ENCODE peak calls at places on chromosome 16, in five cellular contexts. E, B, Y, J and R are unnamed samples.

GRCh38 chr16:55488306-55488705 is 9.3 kb downstream of the MMP2 start:
- DNase-seq in J (no peak), Y (no peak), B (peak), E (no peak), R (no peak)

GRCh38 chr16:27646811-27647210 is 96.9 kb downstream of the KATNIP start:
- DNase-seq in J (no peak), E (no peak), B (peak), Y (no peak), R (no peak)

GRCh38 chr16:1363501-1364041 is 11.8 kb downstream of the GNPTG start:
- DNase-seq in E (peak), Y (peak), J (no peak), B (peak), R (no peak)

GRCh38 chr16:88978608-88979346 is 1.8 kb upstream of the CBFA2T3 start:
- DNase-seq in B (no peak), E (peak), J (no peak), Y (no peak), R (no peak)

GRCh38 chr16:14357328-14357727 is 272.7 kb downstream of the PARN start:
- DNase-seq in B (no peak), Y (no peak), J (no peak), E (no peak), R (no peak)

GRCh38 chr16:53022374-53022773 is 30.3 kb downstream of the CHD9NB start:
- DNase-seq in B (peak), Y (peak), J (no peak), E (peak), R (no peak)

GRCh38 chr16:20884240-20884556 is 16.0 kb downstream of the DCUN1D3 start:
- DNase-seq in E (peak), B (peak), J (no peak), Y (no peak), R (no peak)

GRCh38 chr16:17392127-17392856 is 78.5 kb downstream of the XYLT1 start:
- DNase-seq in E (no peak), B (no peak), Y (no peak), J (no peak), R (no peak)

GRCh38 chr16:70601576-70602575 is 44.5 kb upstream of the IL34 start:
- DNase-seq in J (no peak), B (no peak), E (no peak), Y (no peak), R (no peak)

GRCh38 chr16:85624646-85625045 is 11.5 kb downstream of the GSE1 start:
- DNase-seq in J (no peak), E (no peak), B (no peak), Y (no peak), R (no peak)

GRCh38 chr16:81614654-81615359 is 164.3 kb upstream of the PLCG2 start:
- DNase-seq in B (no peak), E (no peak), J (no peak), Y (no peak), R (no peak)

GRCh38 chr16:75496546-75496945 is 1.3 kb upstream of the CHST6 start:
- DNase-seq in J (no peak), E (no peak), Y (no peak), B (no peak), R (no peak)

GRCh38 chr16:22771551-22771950 is 42.4 kb upstream of the HS3ST2 start:
- DNase-seq in E (no peak), B (no peak), J (no peak), Y (no peak), R (no peak)

GRCh38 chr16:6897910-6898475 is 434.7 kb upstream of the RBFOX1 start:
- DNase-seq in J (no peak), E (no peak), B (no peak), Y (no peak), R (no peak)

GRCh38 chr16:12184419-12184831 is 207.9 kb downstream of the SNX29 start:
- DNase-seq in B (no peak), Y (no peak), E (no peak), J (no peak), R (peak)

GRCh38 chr16:29925173-29925804 is 737 bp downstream of the KCTD13 start:
- DNase-seq in E (no peak), Y (no peak), B (peak), J (no peak), R (no peak)

GRCh38 chr16:75234856-75235696 is 16.3 kb downstream of the CTRB1 start:
- DNase-seq in B (no peak), Y (no peak), J (no peak), E (no peak), R (no peak)

GRCh38 chr16:12291989-12292759 is 315.6 kb downstream of the SNX29 start:
- DNase-seq in E (no peak), B (no peak), Y (no peak), J (no peak), R (no peak)

GRCh38 chr16:57984443-57985203 is 13.7 kb upstream of the CNGB1 start:
- DNase-seq in E (peak), Y (no peak), B (peak), J (peak), R (peak)

GRCh38 chr16:62256406-62256805 is 220.2 kb upstream of the CDH8 start:
- DNase-seq in Y (no peak), J (no peak), B (peak), E (no peak), R (no peak)

DNA sequence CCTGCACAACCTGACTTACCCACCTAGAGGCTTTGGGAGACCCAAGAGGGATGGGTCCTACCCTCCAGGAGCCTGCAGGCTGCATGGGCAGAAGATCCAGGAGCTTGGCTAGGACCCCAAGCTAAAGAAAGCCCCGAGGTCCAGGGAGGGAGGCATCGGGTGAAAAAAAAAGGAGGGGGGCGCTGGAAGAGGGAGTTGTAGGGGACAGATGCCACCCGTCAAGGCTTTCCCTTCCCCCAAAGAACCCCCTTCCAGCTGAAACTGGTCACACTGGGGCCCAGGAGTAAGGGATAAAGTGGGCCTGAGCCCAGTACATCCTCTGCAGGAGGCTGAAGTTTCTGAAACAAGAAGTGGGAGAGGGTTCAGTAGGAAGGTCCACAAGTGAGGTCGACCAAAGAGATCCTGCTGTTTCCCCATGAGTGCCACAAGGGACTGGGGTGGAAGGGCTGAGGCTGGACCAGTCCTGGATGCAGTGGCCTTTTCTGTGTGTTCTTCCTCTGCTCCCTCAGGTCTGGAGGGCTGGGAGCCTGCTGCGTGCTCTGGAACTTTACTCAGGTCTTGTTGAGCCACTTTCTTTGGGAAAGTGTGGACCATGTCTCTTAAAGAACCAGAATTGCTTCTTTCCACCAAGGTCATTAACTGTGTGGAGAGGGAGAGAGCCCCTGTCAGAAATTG is 14.2 kb upstream of the CBFB start:
- DNase-seq in E (no peak), J (no peak), B (no peak), Y (no peak), R (no peak)
- H3K4me3 ChIP-seq in E (no peak), J (no peak), B (peak), Y (peak), R (no peak)

DNA sequence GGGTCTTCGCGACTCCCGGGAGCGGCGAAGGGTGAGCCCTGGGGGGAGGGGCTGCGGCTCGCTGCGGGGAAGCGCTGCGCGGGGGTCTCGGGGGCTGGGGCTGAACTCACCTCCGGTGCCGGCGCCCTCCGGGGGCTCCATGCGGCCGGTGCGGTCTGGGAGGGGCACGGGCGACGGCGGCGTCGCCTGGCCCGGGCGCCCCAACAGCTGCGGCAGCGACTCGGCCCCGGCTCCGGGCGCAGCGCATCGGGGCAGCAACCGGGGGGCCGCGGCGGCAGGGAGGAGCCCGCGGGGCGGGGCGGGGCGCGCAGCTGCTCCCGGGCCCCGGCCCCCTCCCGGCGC is at the start of gene DBNDD1:
- DNase-seq in B (no peak), J (no peak), Y (no peak), E (no peak), R (no peak)
- H3K4me3 ChIP-seq in B (peak), J (peak), Y (peak), E (peak), R (peak)

GRCh38 chr16:83806721-83807120 is 1.1 kb upstream of the HSBP1 start:
- DNase-seq in E (no peak), B (no peak), J (no peak), Y (no peak), R (no peak)
- H3K4me3 ChIP-seq in E (no peak), B (no peak), J (no peak), Y (no peak), R (no peak)

GRCh38 chr16:79592150-79592549 is 8.4 kb downstream of the MAF start:
- DNase-seq in J (no peak), Y (no peak), E (no peak), B (no peak), R (no peak)

GRCh38 chr16:79593754-79594153 is 6.8 kb downstream of the MAF start:
- DNase-seq in E (no peak), Y (no peak), J (no peak), B (no peak), R (no peak)

GRCh38 chr16:79587897-79588296 is 12.6 kb downstream of the MAF start:
- DNase-seq in E (no peak), B (no peak), Y (no peak), J (no peak), R (no peak)

GRCh38 chr16:79593074-79593531 is 7.4 kb downstream of the MAF start:
- DNase-seq in J (no peak), Y (no peak), E (no peak), B (no peak), R (no peak)

GRCh38 chr16:79589495-79590134 is 10.9 kb downstream of the MAF start:
- DNase-seq in J (no peak), E (no peak), Y (no peak), B (no peak), R (no peak)
- H3K4me3 ChIP-seq in J (peak), E (peak), Y (no peak), B (no peak), R (peak)